ENCODE peak calls at places on chromosomes 16 and 17, in six cellular contexts. One of them, this sample, is unnamed.

GRCh38 chr16:2692948-2693651 is 10.8 kb downstream of the KCTD5 start:
- DNase-seq in IMR-90: peak; percentile 52
- DNase-seq in H9: peak; percentile 71
- DNase-seq in H1: no peak
- DNase-seq in neuronal stem cell: no peak
- DNase-seq in trophoblast cell: no peak
- DNase-seq in this sample: peak; percentile 14

GRCh38 chr16:2846511-2847310 is 11.3 kb downstream of the PRSS22 start:
- DNase-seq in IMR-90: peak; percentile 88
- DNase-seq in H9: no peak
- DNase-seq in H1: no peak
- DNase-seq in neuronal stem cell: no peak
- DNase-seq in trophoblast cell: peak; percentile 92
- DNase-seq in this sample: peak; percentile 82

GRCh38 chr17:57913576-57914273 is 41.5 kb downstream of the CUEDC1 start:
- DNase-seq in IMR-90: no peak
- DNase-seq in H9: no peak
- DNase-seq in H1: no peak
- DNase-seq in neuronal stem cell: no peak
- DNase-seq in trophoblast cell: no peak
- DNase-seq in this sample: no peak

GRCh38 chr16:81485824-81486554 is 41.4 kb downstream of the CMIP start:
- DNase-seq in IMR-90: no peak
- DNase-seq in H9: no peak
- DNase-seq in H1: no peak
- DNase-seq in neuronal stem cell: no peak
- DNase-seq in trophoblast cell: peak; percentile 32
- DNase-seq in this sample: no peak

GRCh38 chr16:81798311-81799137 is 19.4 kb downstream of the PLCG2 start:
- DNase-seq in IMR-90: no peak
- DNase-seq in H9: no peak
- DNase-seq in H1: no peak
- DNase-seq in neuronal stem cell: no peak
- DNase-seq in trophoblast cell: no peak
- DNase-seq in this sample: no peak

GRCh38 chr16:73048292-73049050 is 543 bp upstream of the ZFHX3 start:
- DNase-seq in IMR-90: no peak
- DNase-seq in H9: no peak
- DNase-seq in H1: no peak
- DNase-seq in neuronal stem cell: no peak
- DNase-seq in trophoblast cell: peak; percentile 66
- DNase-seq in this sample: peak; percentile 51

GRCh38 chr16:72934661-72935403 is 113.1 kb downstream of the ZFHX3 start:
- DNase-seq in IMR-90: no peak
- DNase-seq in H9: no peak
- DNase-seq in H1: no peak
- DNase-seq in neuronal stem cell: no peak
- DNase-seq in trophoblast cell: peak; percentile 45
- DNase-seq in this sample: peak; percentile 79

GRCh38 chr17:81004336-81005015 is 12.8 kb downstream of the CHMP6 start:
- DNase-seq in IMR-90: no peak
- DNase-seq in H9: no peak
- DNase-seq in H1: no peak
- DNase-seq in neuronal stem cell: no peak
- DNase-seq in trophoblast cell: no peak
- DNase-seq in this sample: no peak

GRCh38 chr17:14337596-14338079 is 36.8 kb downstream of the HS3ST3B1 start:
- DNase-seq in IMR-90: no peak
- DNase-seq in H9: no peak
- DNase-seq in H1: no peak
- DNase-seq in neuronal stem cell: no peak
- DNase-seq in trophoblast cell: no peak
- DNase-seq in this sample: no peak

GRCh38 chr16:85616608-85617311 is 3.6 kb downstream of the GSE1 start:
- DNase-seq in IMR-90: no peak
- DNase-seq in H9: no peak
- DNase-seq in H1: no peak
- DNase-seq in neuronal stem cell: no peak
- DNase-seq in trophoblast cell: no peak
- DNase-seq in this sample: peak; percentile 71

GRCh38 chr16:3171181-3171854 is 16.7 kb upstream of the OR1F1 start:
- DNase-seq in IMR-90: no peak
- DNase-seq in H9: no peak
- DNase-seq in H1: no peak
- DNase-seq in neuronal stem cell: no peak
- DNase-seq in trophoblast cell: no peak
- DNase-seq in this sample: peak; percentile 29

GRCh38 chr17:7820231-7820630 is 13.8 kb upstream of the KDM6B start:
- DNase-seq in IMR-90: no peak
- DNase-seq in H9: no peak
- DNase-seq in H1: no peak
- DNase-seq in neuronal stem cell: no peak
- DNase-seq in trophoblast cell: no peak
- DNase-seq in this sample: no peak

GRCh38 chr16:17518441-17518840 is 47.7 kb upstream of the XYLT1 start:
- DNase-seq in IMR-90: peak; percentile 77
- DNase-seq in H9: no peak
- DNase-seq in H1: no peak
- DNase-seq in neuronal stem cell: no peak
- DNase-seq in trophoblast cell: peak; percentile 50
- DNase-seq in this sample: no peak

GRCh38 chr17:19702231-19702641 is 14.1 kb downstream of the SLC47A2 start:
- DNase-seq in IMR-90: no peak
- DNase-seq in H9: peak; percentile 14
- DNase-seq in H1: no peak
- DNase-seq in neuronal stem cell: no peak
- DNase-seq in trophoblast cell: no peak
- DNase-seq in this sample: no peak

GRCh38 chr16:47753620-47754019 is 292.5 kb downstream of the PHKB start:
- DNase-seq in IMR-90: no peak
- DNase-seq in H9: no peak
- DNase-seq in H1: no peak
- DNase-seq in neuronal stem cell: no peak
- DNase-seq in trophoblast cell: no peak
- DNase-seq in this sample: no peak

GRCh38 chr17:4994081-4994595 is 3.2 kb downstream of the INCA1 start:
- DNase-seq in IMR-90: no peak
- DNase-seq in H9: no peak
- DNase-seq in H1: no peak
- DNase-seq in neuronal stem cell: no peak
- DNase-seq in trophoblast cell: no peak
- DNase-seq in this sample: no peak

GRCh38 chr16:4261557-4262172 is 11.2 kb downstream of the TFAP4 start:
- DNase-seq in IMR-90: peak; percentile 16
- DNase-seq in H9: peak; percentile 92
- DNase-seq in H1: no peak
- DNase-seq in neuronal stem cell: peak; percentile 51
- DNase-seq in trophoblast cell: peak; percentile 89
- DNase-seq in this sample: peak; percentile 40

GRCh38 chr16:80526418-80527061 is 14.3 kb upstream of the DYNLRB2 start:
- DNase-seq in IMR-90: peak; percentile 55
- DNase-seq in H9: peak; percentile 55
- DNase-seq in H1: no peak
- DNase-seq in neuronal stem cell: peak; percentile 67
- DNase-seq in trophoblast cell: peak; percentile 90
- DNase-seq in this sample: peak; percentile 58

GRCh38 chr16:19503461-19504075 is 18.3 kb downstream of the GDE1 start:
- DNase-seq in IMR-90: no peak
- DNase-seq in H9: no peak
- DNase-seq in H1: no peak
- DNase-seq in neuronal stem cell: no peak
- DNase-seq in trophoblast cell: no peak
- DNase-seq in this sample: no peak

GRCh38 chr17:46117117-46117516 is 76.1 kb downstream of the KANSL1 start:
- DNase-seq in IMR-90: no peak
- DNase-seq in H9: no peak
- DNase-seq in H1: no peak
- DNase-seq in neuronal stem cell: no peak
- DNase-seq in trophoblast cell: no peak
- DNase-seq in this sample: no peak

GRCh38 chr16:49050607-49051006 is 231.0 kb downstream of the CBLN1 start:
- DNase-seq in IMR-90: no peak
- DNase-seq in H9: no peak
- DNase-seq in H1: no peak
- DNase-seq in neuronal stem cell: no peak
- DNase-seq in trophoblast cell: no peak
- DNase-seq in this sample: no peak

DNA sequence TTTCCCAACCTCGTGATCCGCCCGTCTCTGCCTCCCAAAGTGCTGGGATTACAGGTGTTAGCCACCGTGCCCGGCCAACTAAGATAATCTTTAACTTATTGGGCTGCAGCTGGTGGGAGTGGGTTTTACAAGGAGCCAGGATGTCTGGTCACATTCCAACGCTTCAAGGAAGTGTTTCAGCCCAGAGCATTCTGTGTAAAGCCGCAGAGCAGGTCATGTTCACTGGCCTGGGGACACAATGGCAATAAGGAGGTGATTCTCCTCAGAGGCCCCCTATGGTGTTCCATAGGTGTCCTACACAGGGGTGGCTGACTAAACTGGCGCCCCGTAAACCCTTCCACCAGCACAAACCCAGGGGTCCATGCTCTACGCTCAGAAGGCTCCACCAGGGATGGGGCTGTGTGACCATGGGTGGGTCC is 1.2 kb downstream of the QPRT start:
- DNase-seq in IMR-90: no peak
- DNase-seq in H9: no peak
- DNase-seq in H1: no peak
- DNase-seq in neuronal stem cell: no peak
- DNase-seq in trophoblast cell: peak; percentile 71
- DNase-seq in this sample: no peak
- H3K18ac ChIP-seq in IMR-90: no peak overlapping the region
- H3K18ac ChIP-seq in H9: no peak overlapping the region
- H3K18ac ChIP-seq in H1: peak overlapping the region; percentile 83
- H3K18ac ChIP-seq in neuronal stem cell: peak overlapping the region; percentile 94
- H3K18ac ChIP-seq in trophoblast cell: peak overlapping the region; percentile 63
- H3K18ac ChIP-seq in this sample: peak overlapping the region; percentile 80

GRCh38 chr17:50728881-50729765 is 9.7 kb downstream of the LUC7L3 start:
- DNase-seq in IMR-90: no peak
- DNase-seq in H9: no peak
- DNase-seq in H1: no peak
- DNase-seq in neuronal stem cell: no peak
- DNase-seq in trophoblast cell: no peak
- DNase-seq in this sample: no peak

GRCh38 chr17:50737118-50737698 is 17.8 kb downstream of the LUC7L3 start:
- DNase-seq in IMR-90: no peak
- DNase-seq in H9: no peak
- DNase-seq in H1: no peak
- DNase-seq in neuronal stem cell: no peak
- DNase-seq in trophoblast cell: no peak
- DNase-seq in this sample: no peak

GRCh38 chr17:50735287-50735686 is 15.9 kb downstream of the LUC7L3 start:
- DNase-seq in IMR-90: no peak
- DNase-seq in H9: no peak
- DNase-seq in H1: no peak
- DNase-seq in neuronal stem cell: no peak
- DNase-seq in trophoblast cell: no peak
- DNase-seq in this sample: no peak

GRCh38 chr17:50728112-50728429 is 8.7 kb downstream of the LUC7L3 start:
- DNase-seq in IMR-90: no peak
- DNase-seq in H9: no peak
- DNase-seq in H1: no peak
- DNase-seq in neuronal stem cell: no peak
- DNase-seq in trophoblast cell: no peak
- DNase-seq in this sample: no peak

GRCh38 chr17:50731575-50732460 is 12.4 kb downstream of the LUC7L3 start:
- DNase-seq in IMR-90: no peak
- DNase-seq in H9: no peak
- DNase-seq in H1: no peak
- DNase-seq in neuronal stem cell: no peak
- DNase-seq in trophoblast cell: no peak
- DNase-seq in this sample: peak; percentile 25
- H4K91ac ChIP-seq in IMR-90: no peak overlapping the region
- H4K91ac ChIP-seq in H9: no peak overlapping the region
- H4K91ac ChIP-seq in H1: no peak overlapping the region
- H4K91ac ChIP-seq in neuronal stem cell: no peak overlapping the region
- H4K91ac ChIP-seq in trophoblast cell: no peak overlapping the region
- H4K91ac ChIP-seq in this sample: no peak overlapping the region

DNA sequence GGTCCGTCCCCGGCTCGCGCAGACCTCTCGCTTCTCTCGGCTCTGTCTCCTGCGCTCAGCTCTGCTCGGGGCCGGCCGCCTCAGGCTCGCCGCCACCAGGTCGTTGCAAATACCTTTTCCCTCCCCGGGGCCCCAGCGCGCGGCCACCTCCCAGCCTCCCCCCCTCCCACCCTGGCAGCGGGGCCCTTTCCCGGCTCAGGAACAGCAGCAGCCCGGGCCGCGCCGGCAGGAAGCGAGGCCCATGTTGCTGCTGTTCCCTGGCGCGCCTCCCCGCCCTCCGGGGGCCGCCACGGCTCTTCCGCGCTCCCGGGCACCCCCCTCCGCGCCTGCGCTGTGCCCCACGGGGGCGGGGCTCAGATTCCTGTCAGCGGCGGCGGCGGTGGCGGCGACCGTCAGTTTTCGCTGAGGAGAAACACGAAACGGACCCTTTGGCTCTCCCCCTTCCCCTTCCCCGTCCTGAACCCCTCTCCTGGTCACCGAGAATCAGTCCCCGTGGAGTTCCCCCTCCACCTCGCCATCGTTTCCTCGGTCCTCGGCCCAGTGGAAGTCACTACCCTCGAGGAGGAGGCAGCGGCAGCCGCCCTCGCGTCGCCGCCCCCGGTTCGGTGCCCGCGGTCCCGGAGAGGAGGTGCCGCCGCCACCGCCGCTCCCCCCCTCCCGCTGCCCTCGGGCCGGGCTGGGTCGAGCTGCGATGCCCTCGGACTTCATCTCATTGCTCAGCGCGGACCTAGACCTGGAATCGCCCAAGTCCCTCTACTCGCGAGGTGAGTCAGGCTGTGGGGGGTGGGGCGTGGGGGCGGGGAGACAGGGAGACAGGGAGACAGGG is at the start of gene NFAT5:
- DNase-seq in IMR-90: peak; percentile 74
- DNase-seq in H9: peak; percentile 94
- DNase-seq in H1: peak; percentile 53
- DNase-seq in neuronal stem cell: peak; percentile 95
- DNase-seq in trophoblast cell: peak; percentile 92
- DNase-seq in this sample: peak; percentile 84
- H3K18ac ChIP-seq in IMR-90: peak within 1 kb of the TSS; percentile 91
- H3K18ac ChIP-seq in H9: peak within 1 kb of the TSS; percentile 92
- H3K18ac ChIP-seq in H1: peak within 1 kb of the TSS; percentile 79
- H3K18ac ChIP-seq in neuronal stem cell: peak within 1 kb of the TSS; percentile 98
- H3K18ac ChIP-seq in trophoblast cell: peak within 1 kb of the TSS; percentile 99
- H3K18ac ChIP-seq in this sample: peak within 1 kb of the TSS; percentile 100

GRCh38 chr17:12666718-12667117 is 1.0 kb downstream of the MYOCD start:
- DNase-seq in IMR-90: no peak
- DNase-seq in H9: no peak
- DNase-seq in H1: no peak
- DNase-seq in neuronal stem cell: no peak
- DNase-seq in trophoblast cell: no peak
- DNase-seq in this sample: no peak

GRCh38 chr17:12664252-12664651 is 1.4 kb upstream of the MYOCD start:
- DNase-seq in IMR-90: no peak
- DNase-seq in H9: no peak
- DNase-seq in H1: no peak
- DNase-seq in neuronal stem cell: no peak
- DNase-seq in trophoblast cell: no peak
- DNase-seq in this sample: no peak

GRCh38 chr17:12667299-12667958 is 1.7 kb downstream of the MYOCD start:
- DNase-seq in IMR-90: peak; percentile 89
- DNase-seq in H9: peak; percentile 78
- DNase-seq in H1: peak; percentile 19
- DNase-seq in neuronal stem cell: peak; percentile 51
- DNase-seq in trophoblast cell: peak; percentile 70
- DNase-seq in this sample: peak; percentile 77

GRCh38 chr17:12665263-12666210 is at the start of gene MYOCD:
- DNase-seq in IMR-90: peak; percentile 71
- DNase-seq in H9: peak; percentile 97
- DNase-seq in H1: peak; percentile 79
- DNase-seq in neuronal stem cell: peak; percentile 87
- DNase-seq in trophoblast cell: peak; percentile 30
- DNase-seq in this sample: peak; percentile 45

GRCh38 chr17:12664894-12665262 is 812 bp upstream of the MYOCD start:
- DNase-seq in IMR-90: no peak
- DNase-seq in H9: no peak
- DNase-seq in H1: no peak
- DNase-seq in neuronal stem cell: no peak
- DNase-seq in trophoblast cell: no peak
- DNase-seq in this sample: no peak
- H4K91ac ChIP-seq in IMR-90: peak overlapping the region; percentile 80
- H4K91ac ChIP-seq in H9: no peak overlapping the region
- H4K91ac ChIP-seq in H1: no peak overlapping the region
- H4K91ac ChIP-seq in neuronal stem cell: no peak overlapping the region
- H4K91ac ChIP-seq in trophoblast cell: peak overlapping the region; percentile 92
- H4K91ac ChIP-seq in this sample: no peak overlapping the region

This sample was measured in mesenchymal stem cell.